ENCODE peak calls at places on chromosomes 6 and 20, in nine cellular contexts. X is amniotic stem cell; E is adrenal gland; H is GM06990; K is iris pigment epithelial cell; I is stimulated activated CD4-positive, alpha-beta T cell treated with anti-CD3 and anti-CD28 coated beads, Interleukin-1b, Interleukin-23, amount 100 ng/mL, for 1 hour; Z is left cardiac atrium; C is naive thymus-derived CD4-positive, alpha-beta T cell; W is NCI-H1105. U is an unnamed sample.

GRCh38 chr6:20058912-20059311 is 153.4 kb downstream of the MBOAT1 start:
- DNase-seq in E (no peak), Z (no peak), W (no peak), C (no peak), H (no peak), K (no peak), X (no peak), I (no peak), U (no peak)

GRCh38 chr6:167044696-167045095 is 45.5 kb downstream of the CEP43 start:
- DNase-seq in W (no peak), X (peak; percentile 15), H (no peak), E (no peak), K (no peak), C (no peak), Z (no peak), I (no peak), U (no peak)

GRCh38 chr6:106197441-106197840 is 111.3 kb downstream of the PRDM1 start:
- DNase-seq in W (no peak), Z (no peak), C (no peak), K (no peak), H (no peak), X (no peak), I (no peak), E (no peak), U (no peak)

GRCh38 chr20:14264869-14265268 is 72.5 kb downstream of the FLRT3 start:
- DNase-seq in C (no peak), Z (no peak), W (no peak), K (peak; percentile 14), H (no peak), I (no peak), X (peak; percentile 3), E (no peak), U (no peak)

GRCh38 chr6:33668914-33669313 is 42.6 kb downstream of the UQCC2 start:
- DNase-seq in X (no peak), K (no peak), Z (peak; percentile 40), I (no peak), W (no peak), E (no peak), H (peak; percentile 62), C (no peak), U (no peak)

GRCh38 chr6:108745664-108746336 is 102.4 kb upstream of the ARMC2 start:
- DNase-seq in X (no peak), C (no peak), K (no peak), W (no peak), Z (no peak), H (no peak), I (no peak), E (no peak), U (no peak)

GRCh38 chr20:5642155-5642981 is 107.8 kb upstream of the SHLD1 start:
- DNase-seq in Z (no peak), I (no peak), E (peak; percentile 75), W (no peak), X (no peak), K (peak; percentile 45), C (no peak), H (no peak), U (no peak)

GRCh38 chr6:68634503-68635411 is at the start of gene ADGRB3:
- DNase-seq in W (peak; percentile 98), E (peak; percentile 72), X (no peak), K (peak; percentile 71), C (peak; percentile 13), Z (peak; percentile 82), I (no peak), H (peak; percentile 70), U (peak; percentile 44)

GRCh38 chr6:27668442-27669275 is 195.8 kb upstream of the ZNF184 start:
- DNase-seq in X (no peak), E (no peak), H (peak; percentile 79), K (peak; percentile 74), I (peak; percentile 27), W (peak; percentile 83), C (no peak), Z (no peak), U (no peak)

GRCh38 chr20:11582073-11582472 is 335.6 kb upstream of the BTBD3 start:
- DNase-seq in X (no peak), H (no peak), K (peak; percentile 56), Z (no peak), W (no peak), I (no peak), E (no peak), C (no peak), U (no peak)

GRCh38 chr6:72619883-72620696 is 1.8 kb upstream of the KCNQ5 start:
- DNase-seq in X (no peak), Z (peak; percentile 35), K (peak; percentile 18), E (peak; percentile 8), W (no peak), H (peak; percentile 81), I (peak; percentile 55), C (peak; percentile 23), U (no peak)

GRCh38 chr6:135087403-135087802 is 32.8 kb upstream of the HBS1L start:
- DNase-seq in X (no peak), K (no peak), I (no peak), E (no peak), C (no peak), W (no peak), Z (no peak), H (no peak), U (no peak)

GRCh38 chr6:163793584-163793983 is 379.1 kb downstream of the QKI start:
- DNase-seq in W (no peak), C (no peak), E (no peak), K (peak; percentile 97), H (no peak), I (no peak), X (peak; percentile 86), Z (no peak), U (no peak)

GRCh38 chr6:104983776-104984175 is 26.9 kb downstream of the LIN28B start:
- DNase-seq in E (no peak), Z (no peak), X (no peak), I (no peak), C (no peak), K (no peak), W (no peak), H (no peak), U (no peak)

GRCh38 chr20:35368616-35369423 is 43.0 kb downstream of the UQCC1 start:
- DNase-seq in E (no peak), C (no peak), W (no peak), I (no peak), H (no peak), K (peak; percentile 17), Z (peak; percentile 39), X (no peak), U (no peak)

GRCh38 chr6:111210074-111210729 is 122.9 kb downstream of the SLC16A10 start:
- DNase-seq in E (peak; percentile 14), K (peak; percentile 66), W (peak; percentile 51), I (no peak), C (no peak), X (peak; percentile 29), Z (no peak), H (peak; percentile 23), U (no peak)

GRCh38 chr20:17936791-17937687 is 31.6 kb downstream of the SNX5 start:
- DNase-seq in X (no peak), I (no peak), E (no peak), C (no peak), Z (peak; percentile 69), W (no peak), H (no peak), K (peak; percentile 57), U (no peak)

GRCh38 chr6:111198841-111199240 is 111.5 kb downstream of the SLC16A10 start:
- DNase-seq in W (no peak), I (no peak), E (no peak), K (no peak), X (no peak), H (no peak), Z (no peak), C (no peak), U (no peak)

GRCh38 chr6:26536571-26537159 is 1.5 kb upstream of the HMGN4 start:
- DNase-seq in W (peak; percentile 38), K (peak; percentile 78), H (peak; percentile 50), I (no peak), X (peak; percentile 20), Z (no peak), C (no peak), E (peak; percentile 39), U (no peak)

GRCh38 chr6:108904731-108905130 is 56.5 kb downstream of the ARMC2 start:
- DNase-seq in K (no peak), W (no peak), E (no peak), C (no peak), X (no peak), Z (no peak), I (no peak), H (peak; percentile 57), U (no peak)

GRCh38 chr6:21733311-21733710 is 139.8 kb downstream of the SOX4 start:
- DNase-seq in C (no peak), W (no peak), H (no peak), E (no peak), X (no peak), K (no peak), Z (no peak), I (no peak), U (no peak)

GRCh38 chr6:156791261-156791850 is 14.2 kb downstream of the ARID1B start:
- DNase-seq in W (peak; percentile 99), X (no peak), E (peak; percentile 46), I (no peak), Z (no peak), H (no peak), K (peak; percentile 82), C (no peak), U (no peak)